ENCODE peak calls at places on chromosome 15, in ten cellular contexts. One of them, this sample, is unnamed.

GRCh38 chr15:50341737-50342136 is 13.3 kb downstream of the GABPB1 start:
- DNase-seq in CD4-positive, alpha-beta T cell: no peak
- DNase-seq in MM.1S: no peak
- DNase-seq in cardiac muscle cell: no peak
- DNase-seq in dorsolateral prefrontal cortex: no peak
- DNase-seq in psoas muscle: no peak
- DNase-seq in neural progenitor cell: no peak
- DNase-seq in lower lobe of right lung: no peak
- DNase-seq in kidney: no peak
- DNase-seq in IMR-90: no peak
- DNase-seq in this sample: no peak

GRCh38 chr15:48871536-48871935 is 6.4 kb upstream of the EID1 start:
- DNase-seq in CD4-positive, alpha-beta T cell: no peak
- DNase-seq in MM.1S: no peak
- DNase-seq in cardiac muscle cell: peak
- DNase-seq in dorsolateral prefrontal cortex: no peak
- DNase-seq in psoas muscle: no peak
- DNase-seq in neural progenitor cell: no peak
- DNase-seq in lower lobe of right lung: no peak
- DNase-seq in kidney: no peak
- DNase-seq in IMR-90: peak
- DNase-seq in this sample: no peak

GRCh38 chr15:62940755-62941361 is 101.7 kb upstream of the TPM1 start:
- DNase-seq in CD4-positive, alpha-beta T cell: no peak
- DNase-seq in MM.1S: peak
- DNase-seq in cardiac muscle cell: peak
- DNase-seq in dorsolateral prefrontal cortex: peak
- DNase-seq in psoas muscle: peak
- DNase-seq in neural progenitor cell: no peak
- DNase-seq in lower lobe of right lung: no peak
- DNase-seq in kidney: peak
- DNase-seq in IMR-90: peak
- DNase-seq in this sample: peak

GRCh38 chr15:99447497-99448371 is 118.0 kb upstream of the MEF2A start:
- DNase-seq in CD4-positive, alpha-beta T cell: no peak
- DNase-seq in MM.1S: no peak
- DNase-seq in cardiac muscle cell: peak
- DNase-seq in dorsolateral prefrontal cortex: no peak
- DNase-seq in psoas muscle: no peak
- DNase-seq in neural progenitor cell: no peak
- DNase-seq in lower lobe of right lung: no peak
- DNase-seq in kidney: peak
- DNase-seq in IMR-90: no peak
- DNase-seq in this sample: no peak

GRCh38 chr15:91867581-91868026 is 14.1 kb downstream of the SLCO3A1 start:
- DNase-seq in CD4-positive, alpha-beta T cell: no peak
- DNase-seq in MM.1S: no peak
- DNase-seq in cardiac muscle cell: peak
- DNase-seq in dorsolateral prefrontal cortex: peak
- DNase-seq in psoas muscle: peak
- DNase-seq in neural progenitor cell: no peak
- DNase-seq in lower lobe of right lung: peak
- DNase-seq in kidney: peak
- DNase-seq in IMR-90: peak
- DNase-seq in this sample: peak

GRCh38 chr15:100174532-100174931 is 167.2 kb downstream of the ADAMTS17 start:
- DNase-seq in CD4-positive, alpha-beta T cell: no peak
- DNase-seq in MM.1S: no peak
- DNase-seq in cardiac muscle cell: no peak
- DNase-seq in dorsolateral prefrontal cortex: no peak
- DNase-seq in psoas muscle: no peak
- DNase-seq in neural progenitor cell: no peak
- DNase-seq in lower lobe of right lung: no peak
- DNase-seq in kidney: no peak
- DNase-seq in IMR-90: no peak
- DNase-seq in this sample: no peak

GRCh38 chr15:83567318-83567717 is 86.6 kb upstream of the ADAMTSL3 start:
- DNase-seq in CD4-positive, alpha-beta T cell: no peak
- DNase-seq in MM.1S: no peak
- DNase-seq in cardiac muscle cell: no peak
- DNase-seq in dorsolateral prefrontal cortex: no peak
- DNase-seq in psoas muscle: no peak
- DNase-seq in neural progenitor cell: no peak
- DNase-seq in lower lobe of right lung: no peak
- DNase-seq in kidney: no peak
- DNase-seq in IMR-90: no peak
- DNase-seq in this sample: no peak

GRCh38 chr15:80494311-80494710 is 90.1 kb downstream of the ARNT2 start:
- DNase-seq in CD4-positive, alpha-beta T cell: no peak
- DNase-seq in MM.1S: no peak
- DNase-seq in cardiac muscle cell: peak
- DNase-seq in dorsolateral prefrontal cortex: no peak
- DNase-seq in psoas muscle: no peak
- DNase-seq in neural progenitor cell: no peak
- DNase-seq in lower lobe of right lung: no peak
- DNase-seq in kidney: no peak
- DNase-seq in IMR-90: peak
- DNase-seq in this sample: no peak

GRCh38 chr15:96324192-96324895 is 6.2 kb upstream of the NR2F2 start:
- DNase-seq in CD4-positive, alpha-beta T cell: no peak
- DNase-seq in MM.1S: no peak
- DNase-seq in cardiac muscle cell: no peak
- DNase-seq in dorsolateral prefrontal cortex: no peak
- DNase-seq in psoas muscle: no peak
- DNase-seq in neural progenitor cell: peak
- DNase-seq in lower lobe of right lung: no peak
- DNase-seq in kidney: peak
- DNase-seq in IMR-90: peak
- DNase-seq in this sample: no peak
- H3K27ac ChIP-seq in CD4-positive, alpha-beta T cell: no peak
- H3K27ac ChIP-seq in MM.1S: no peak
- H3K27ac ChIP-seq in cardiac muscle cell: no peak
- H3K27ac ChIP-seq in dorsolateral prefrontal cortex: peak
- H3K27ac ChIP-seq in psoas muscle: peak
- H3K27ac ChIP-seq in neural progenitor cell: peak
- H3K27ac ChIP-seq in lower lobe of right lung: peak
- H3K27ac ChIP-seq in kidney: peak
- H3K27ac ChIP-seq in IMR-90: peak
- H3K27ac ChIP-seq in this sample: no peak

GRCh38 chr15:72199721-72200212 is 2.2 kb upstream of the GRAMD2A start:
- DNase-seq in CD4-positive, alpha-beta T cell: peak
- DNase-seq in MM.1S: peak
- DNase-seq in cardiac muscle cell: peak
- DNase-seq in dorsolateral prefrontal cortex: peak
- DNase-seq in psoas muscle: peak
- DNase-seq in neural progenitor cell: peak
- DNase-seq in lower lobe of right lung: peak
- DNase-seq in kidney: peak
- DNase-seq in IMR-90: peak
- DNase-seq in this sample: peak
- H3K27ac ChIP-seq in CD4-positive, alpha-beta T cell: no peak
- H3K27ac ChIP-seq in MM.1S: no peak
- H3K27ac ChIP-seq in cardiac muscle cell: peak
- H3K27ac ChIP-seq in dorsolateral prefrontal cortex: peak
- H3K27ac ChIP-seq in psoas muscle: peak
- H3K27ac ChIP-seq in neural progenitor cell: no peak
- H3K27ac ChIP-seq in lower lobe of right lung: peak
- H3K27ac ChIP-seq in kidney: no peak
- H3K27ac ChIP-seq in IMR-90: no peak
- H3K27ac ChIP-seq in this sample: no peak

GRCh38 chr15:33109345-33109744 is 85.2 kb downstream of the FMN1 start:
- DNase-seq in CD4-positive, alpha-beta T cell: no peak
- DNase-seq in MM.1S: no peak
- DNase-seq in cardiac muscle cell: no peak
- DNase-seq in dorsolateral prefrontal cortex: no peak
- DNase-seq in psoas muscle: no peak
- DNase-seq in neural progenitor cell: no peak
- DNase-seq in lower lobe of right lung: no peak
- DNase-seq in kidney: no peak
- DNase-seq in IMR-90: no peak
- DNase-seq in this sample: no peak

GRCh38 chr15:33111051-33111451 is 83.5 kb downstream of the FMN1 start:
- DNase-seq in CD4-positive, alpha-beta T cell: no peak
- DNase-seq in MM.1S: no peak
- DNase-seq in cardiac muscle cell: no peak
- DNase-seq in dorsolateral prefrontal cortex: no peak
- DNase-seq in psoas muscle: no peak
- DNase-seq in neural progenitor cell: no peak
- DNase-seq in lower lobe of right lung: no peak
- DNase-seq in kidney: no peak
- DNase-seq in IMR-90: peak
- DNase-seq in this sample: no peak

GRCh38 chr15:33107950-33108349 is 86.6 kb downstream of the FMN1 start:
- DNase-seq in CD4-positive, alpha-beta T cell: no peak
- DNase-seq in MM.1S: no peak
- DNase-seq in cardiac muscle cell: no peak
- DNase-seq in dorsolateral prefrontal cortex: no peak
- DNase-seq in psoas muscle: no peak
- DNase-seq in neural progenitor cell: no peak
- DNase-seq in lower lobe of right lung: no peak
- DNase-seq in kidney: no peak
- DNase-seq in IMR-90: peak
- DNase-seq in this sample: no peak

GRCh38 chr15:33112541-33113105 is 81.9 kb downstream of the FMN1 start:
- DNase-seq in CD4-positive, alpha-beta T cell: no peak
- DNase-seq in MM.1S: no peak
- DNase-seq in cardiac muscle cell: no peak
- DNase-seq in dorsolateral prefrontal cortex: no peak
- DNase-seq in psoas muscle: no peak
- DNase-seq in neural progenitor cell: no peak
- DNase-seq in lower lobe of right lung: no peak
- DNase-seq in kidney: no peak
- DNase-seq in IMR-90: no peak
- DNase-seq in this sample: no peak

GRCh38 chr15:33108518-33108917 is 86.0 kb downstream of the FMN1 start:
- DNase-seq in CD4-positive, alpha-beta T cell: no peak
- DNase-seq in MM.1S: no peak
- DNase-seq in cardiac muscle cell: no peak
- DNase-seq in dorsolateral prefrontal cortex: no peak
- DNase-seq in psoas muscle: no peak
- DNase-seq in neural progenitor cell: no peak
- DNase-seq in lower lobe of right lung: no peak
- DNase-seq in kidney: no peak
- DNase-seq in IMR-90: no peak
- DNase-seq in this sample: no peak
- H3K27ac ChIP-seq in CD4-positive, alpha-beta T cell: no peak
- H3K27ac ChIP-seq in MM.1S: no peak
- H3K27ac ChIP-seq in cardiac muscle cell: no peak
- H3K27ac ChIP-seq in dorsolateral prefrontal cortex: no peak
- H3K27ac ChIP-seq in psoas muscle: no peak
- H3K27ac ChIP-seq in neural progenitor cell: no peak
- H3K27ac ChIP-seq in lower lobe of right lung: no peak
- H3K27ac ChIP-seq in kidney: no peak
- H3K27ac ChIP-seq in IMR-90: no peak
- H3K27ac ChIP-seq in this sample: no peak

GRCh38 chr15:57947282-57947681 is 118.2 kb downstream of the ALDH1A2 start:
- DNase-seq in CD4-positive, alpha-beta T cell: no peak
- DNase-seq in MM.1S: no peak
- DNase-seq in cardiac muscle cell: no peak
- DNase-seq in dorsolateral prefrontal cortex: no peak
- DNase-seq in psoas muscle: no peak
- DNase-seq in neural progenitor cell: no peak
- DNase-seq in lower lobe of right lung: no peak
- DNase-seq in kidney: no peak
- DNase-seq in IMR-90: no peak
- DNase-seq in this sample: no peak
- H3K27ac ChIP-seq in CD4-positive, alpha-beta T cell: no peak
- H3K27ac ChIP-seq in MM.1S: no peak
- H3K27ac ChIP-seq in cardiac muscle cell: no peak
- H3K27ac ChIP-seq in dorsolateral prefrontal cortex: no peak
- H3K27ac ChIP-seq in psoas muscle: no peak
- H3K27ac ChIP-seq in neural progenitor cell: no peak
- H3K27ac ChIP-seq in lower lobe of right lung: no peak
- H3K27ac ChIP-seq in kidney: no peak
- H3K27ac ChIP-seq in IMR-90: no peak
- H3K27ac ChIP-seq in this sample: no peak

GRCh38 chr15:31264534-31265089 is 62.0 kb upstream of the KLF13 start:
- DNase-seq in CD4-positive, alpha-beta T cell: no peak
- DNase-seq in MM.1S: no peak
- DNase-seq in cardiac muscle cell: no peak
- DNase-seq in dorsolateral prefrontal cortex: no peak
- DNase-seq in psoas muscle: no peak
- DNase-seq in neural progenitor cell: peak
- DNase-seq in lower lobe of right lung: no peak
- DNase-seq in kidney: no peak
- DNase-seq in IMR-90: no peak
- DNase-seq in this sample: no peak
- H3K27ac ChIP-seq in CD4-positive, alpha-beta T cell: peak
- H3K27ac ChIP-seq in MM.1S: peak
- H3K27ac ChIP-seq in cardiac muscle cell: no peak
- H3K27ac ChIP-seq in dorsolateral prefrontal cortex: peak
- H3K27ac ChIP-seq in psoas muscle: peak
- H3K27ac ChIP-seq in neural progenitor cell: no peak
- H3K27ac ChIP-seq in lower lobe of right lung: peak
- H3K27ac ChIP-seq in kidney: peak
- H3K27ac ChIP-seq in IMR-90: no peak
- H3K27ac ChIP-seq in this sample: peak

GRCh38 chr15:73349191-73349590 is 19.6 kb downstream of the HCN4 start:
- DNase-seq in CD4-positive, alpha-beta T cell: no peak
- DNase-seq in MM.1S: no peak
- DNase-seq in cardiac muscle cell: no peak
- DNase-seq in dorsolateral prefrontal cortex: no peak
- DNase-seq in psoas muscle: no peak
- DNase-seq in neural progenitor cell: no peak
- DNase-seq in lower lobe of right lung: no peak
- DNase-seq in kidney: no peak
- DNase-seq in IMR-90: no peak
- DNase-seq in this sample: no peak
- H3K27ac ChIP-seq in CD4-positive, alpha-beta T cell: no peak
- H3K27ac ChIP-seq in MM.1S: no peak
- H3K27ac ChIP-seq in cardiac muscle cell: no peak
- H3K27ac ChIP-seq in dorsolateral prefrontal cortex: no peak
- H3K27ac ChIP-seq in psoas muscle: no peak
- H3K27ac ChIP-seq in neural progenitor cell: no peak
- H3K27ac ChIP-seq in lower lobe of right lung: no peak
- H3K27ac ChIP-seq in kidney: no peak
- H3K27ac ChIP-seq in IMR-90: no peak
- H3K27ac ChIP-seq in this sample: no peak

GRCh38 chr15:64351265-64351664 is 4.7 kb downstream of the CSNK1G1 start:
- DNase-seq in CD4-positive, alpha-beta T cell: no peak
- DNase-seq in MM.1S: no peak
- DNase-seq in cardiac muscle cell: peak
- DNase-seq in dorsolateral prefrontal cortex: no peak
- DNase-seq in psoas muscle: no peak
- DNase-seq in neural progenitor cell: no peak
- DNase-seq in lower lobe of right lung: no peak
- DNase-seq in kidney: no peak
- DNase-seq in IMR-90: peak
- DNase-seq in this sample: no peak
- H3K27ac ChIP-seq in CD4-positive, alpha-beta T cell: no peak
- H3K27ac ChIP-seq in MM.1S: no peak
- H3K27ac ChIP-seq in cardiac muscle cell: no peak
- H3K27ac ChIP-seq in dorsolateral prefrontal cortex: no peak
- H3K27ac ChIP-seq in psoas muscle: no peak
- H3K27ac ChIP-seq in neural progenitor cell: no peak
- H3K27ac ChIP-seq in lower lobe of right lung: no peak
- H3K27ac ChIP-seq in kidney: no peak
- H3K27ac ChIP-seq in IMR-90: no peak
- H3K27ac ChIP-seq in this sample: no peak